ENCODE peak calls at places on chromosomes 5 and 9, in seven cellular contexts. M, V, N, K, S, F and P are unnamed samples.

GRCh38 chr5:177336603-177337494 is 14.6 kb downstream of the LMAN2 start:
- DNase-seq in S (no peak), K (no peak), F (no peak), V (no peak), N (no peak), M (no peak), P (no peak)

GRCh38 chr9:108444400-108445358 is 411.1 kb downstream of the ACTL7B start:
- DNase-seq in M (peak; percentile 93), N (peak; percentile 31), F (no peak), S (no peak), V (no peak), K (no peak), P (no peak)

GRCh38 chr5:78972654-78973428 is 12.3 kb downstream of the ARSB start:
- DNase-seq in K (peak; percentile 54), F (no peak), V (no peak), M (no peak), S (no peak), N (no peak), P (peak; percentile 40)

GRCh38 chr5:79495311-79495710 is 18.6 kb downstream of the HOMER1 start:
- DNase-seq in S (no peak), N (no peak), V (no peak), K (no peak), F (no peak), M (no peak), P (no peak)

GRCh38 chr5:116343961-116344360 is 230.7 kb downstream of the SEMA6A start:
- DNase-seq in V (no peak), S (peak; percentile 30), K (no peak), M (no peak), N (no peak), F (no peak), P (no peak)

GRCh38 chr9:111163738-111164399 is 125.6 kb upstream of the LPAR1 start:
- DNase-seq in V (no peak), K (no peak), N (no peak), M (no peak), F (no peak), S (no peak), P (no peak)

GRCh38 chr9:126864771-126865170 is 4.3 kb downstream of the ZBTB34 start:
- DNase-seq in M (no peak), F (no peak), K (no peak), V (no peak), N (no peak), S (no peak), P (no peak)

GRCh38 chr5:92885950-92886349 is 695.1 kb downstream of the NR2F1-AS1 start:
- DNase-seq in S (no peak), M (no peak), K (peak; percentile 27), V (no peak), N (no peak), F (no peak), P (peak; percentile 28)

GRCh38 chr5:103079796-103080195 is 40.1 kb downstream of the GIN1 start:
- DNase-seq in K (no peak), N (no peak), V (no peak), M (no peak), S (no peak), F (no peak), P (no peak)

GRCh38 chr5:149493316-149493715 is 57.9 kb downstream of the CSNK1A1 start:
- DNase-seq in F (no peak), S (no peak), V (no peak), K (no peak), N (no peak), M (no peak), P (no peak)

GRCh38 chr5:33827885-33828284 is 63.9 kb downstream of the ADAMTS12 start:
- DNase-seq in N (no peak), M (no peak), S (no peak), F (no peak), V (no peak), K (no peak), P (no peak)

GRCh38 chr5:82405166-82405565 is 127.0 kb upstream of the RPS23 start:
- DNase-seq in S (no peak), M (no peak), N (no peak), V (no peak), F (no peak), K (no peak), P (no peak)

GRCh38 chr9:95641591-95641990 is 124.8 kb upstream of the PTCH1 start:
- DNase-seq in S (no peak), M (no peak), N (no peak), K (no peak), F (no peak), V (no peak), P (no peak)

GRCh38 chr9:104743377-104743985 is 4.0 kb upstream of the NIPSNAP3A start:
- DNase-seq in F (peak; percentile 51), V (peak; percentile 60), M (peak; percentile 32), K (no peak), N (peak; percentile 68), S (no peak), P (no peak)

GRCh38 chr9:130193531-130194405 is 21.6 kb downstream of the NCS1 start:
- DNase-seq in M (no peak), S (no peak), K (no peak), F (no peak), V (no peak), N (no peak), P (peak; percentile 29)

GRCh38 chr9:87280421-87280820 is 217.2 kb upstream of the DAPK1 start:
- DNase-seq in S (no peak), V (no peak), M (peak; percentile 98), K (no peak), N (no peak), F (no peak), P (no peak)

GRCh38 chr9:69816775-69817174 is 3.8 kb upstream of the CFAP95 start:
- DNase-seq in N (no peak), F (no peak), V (no peak), K (no peak), S (no peak), M (no peak), P (no peak)

GRCh38 chr9:135592331-135592590 is 30.7 kb downstream of the PAEP start:
- DNase-seq in F (peak; percentile 21), S (no peak), N (no peak), K (no peak), V (no peak), M (no peak), P (no peak)

GRCh38 chr9:93697352-93698139 is 121.2 kb downstream of the PHF2 start:
- DNase-seq in S (no peak), F (peak; percentile 13), N (no peak), K (no peak), V (no peak), M (no peak), P (no peak)

GRCh38 chr5:73444499-73445432 is 3.8 kb downstream of the FOXD1 start:
- DNase-seq in S (no peak), F (no peak), V (no peak), N (no peak), M (no peak), K (no peak), P (peak; percentile 12)

GRCh38 chr5:493251-493701 is 31.0 kb downstream of the SLC9A3 start:
- DNase-seq in S (no peak), V (no peak), N (no peak), M (no peak), F (no peak), K (no peak), P (no peak)

GRCh38 chr5:133327946-133328401 is 276.2 kb downstream of the HSPA4 start:
- DNase-seq in M (no peak), V (no peak), F (no peak), N (no peak), S (no peak), K (peak; percentile 50), P (no peak)

GRCh38 chr5:139268364-139269202 is 25.0 kb upstream of the MATR3 start:
- DNase-seq in V (no peak), F (no peak), K (no peak), N (no peak), S (no peak), M (no peak), P (no peak)

GRCh38 chr5:113217619-113218184 is 217.1 kb downstream of the TSSK1B start:
- DNase-seq in S (no peak), M (no peak), F (no peak), N (no peak), V (no peak), K (no peak), P (no peak)

GRCh38 chr9:7570107-7570720 is 229.4 kb downstream of the DMAC1 start:
- DNase-seq in V (peak; percentile 81), N (peak; percentile 58), K (no peak), F (peak; percentile 54), S (no peak), M (peak; percentile 2), P (peak; percentile 22)

GRCh38 chr5:121668635-121669034 is 183.0 kb upstream of the FTMT start:
- DNase-seq in V (no peak), N (no peak), S (no peak), K (no peak), F (no peak), M (no peak), P (no peak)

GRCh38 chr5:66851306-66851705 is 255.1 kb downstream of the MAST4 start:
- DNase-seq in F (no peak), N (no peak), V (no peak), S (no peak), M (no peak), K (no peak), P (no peak)

GRCh38 chr5:58073246-58073645 is 386.6 kb downstream of the PLK2 start:
- DNase-seq in F (no peak), N (no peak), K (no peak), M (no peak), S (no peak), V (no peak), P (no peak)

GRCh38 chr9:130051855-130052254 is 1.9 kb upstream of the GPR107 start:
- DNase-seq in N (no peak), S (no peak), M (no peak), K (no peak), V (no peak), F (no peak), P (no peak)

GRCh38 chr9:130336027-130336595 is 70.6 kb downstream of the HMCN2 start:
- DNase-seq in F (no peak), M (no peak), N (no peak), S (no peak), K (no peak), V (no peak), P (no peak)

GRCh38 chr9:133167096-133167695 is 3.5 kb upstream of the GBGT1 start:
- DNase-seq in V (no peak), F (no peak), S (no peak), M (no peak), K (no peak), N (no peak), P (no peak)